ENCODE peak calls at places on chromosome 16, in six cellular contexts. L is H1, N is GM12878, B is GM23248, T is fibroblast of lung, G is SK-N-MC. O is an unnamed sample.

GRCh38 chr16:14095883-14096551 is 24.9 kb downstream of the MRTFB start:
- DNase-seq in L (no peak), N (no peak), B (no peak), T (no peak), G (no peak), O (no peak)

GRCh38 chr16:48102083-48103008 is 53.4 kb downstream of the ABCC12 start:
- DNase-seq in L (no peak), N (no peak), B (no peak), T (no peak), G (no peak), O (no peak)

GRCh38 chr16:46768809-46769208 is 20.7 kb upstream of the MYLK3 start:
- DNase-seq in L (no peak), N (no peak), B (no peak), T (no peak), G (no peak), O (no peak)

GRCh38 chr16:8644151-8644512 is 22.6 kb downstream of the METTL22 start:
- DNase-seq in L (no peak), N (no peak), B (no peak), T (no peak), G (no peak), O (no peak)

GRCh38 chr16:88561485-88562369 is 8.5 kb upstream of the ZC3H18 start:
- DNase-seq in L (peak), N (no peak), B (peak), T (peak), G (no peak), O (no peak)

GRCh38 chr16:76729525-76729924 is 452.3 kb downstream of the CNTNAP4 start:
- DNase-seq in L (no peak), N (no peak), B (no peak), T (peak), G (no peak), O (no peak)

GRCh38 chr16:5072334-5073278 is 963 bp downstream of the ALG1 start:
- DNase-seq in L (no peak), N (no peak), B (peak), T (no peak), G (no peak), O (no peak)

GRCh38 chr16:76683051-76683450 is 405.9 kb downstream of the CNTNAP4 start:
- DNase-seq in L (no peak), N (no peak), B (no peak), T (no peak), G (no peak), O (no peak)

GRCh38 chr16:58466396-58466795 is 33.5 kb upstream of the NDRG4 start:
- DNase-seq in L (no peak), N (no peak), B (no peak), T (no peak), G (no peak), O (no peak)

GRCh38 chr16:8571061-8571596 is 19.2 kb downstream of the TMEM114 start:
- DNase-seq in L (no peak), N (no peak), B (peak), T (peak), G (no peak), O (no peak)

GRCh38 chr16:85418978-85419491 is 194.1 kb upstream of the GSE1 start:
- DNase-seq in L (peak), N (no peak), B (no peak), T (no peak), G (no peak), O (no peak)

GRCh38 chr16:14465799-14466198 is 164.3 kb downstream of the PARN start:
- DNase-seq in L (no peak), N (no peak), B (no peak), T (no peak), G (no peak), O (no peak)

GRCh38 chr16:79798416-79799053 is 198.0 kb upstream of the MAF start:
- DNase-seq in L (no peak), N (no peak), B (no peak), T (no peak), G (no peak), O (no peak)

GRCh38 chr16:48218473-48218872 is 25.6 kb upstream of the LONP2 start:
- DNase-seq in L (no peak), N (no peak), B (no peak), T (no peak), G (no peak), O (no peak)

GRCh38 chr16:11677959-11678881 is 10.0 kb downstream of the SNN start:
- DNase-seq in L (no peak), N (peak), B (no peak), T (no peak), G (no peak), O (no peak)

GRCh38 chr16:87249425-87249824 is 67.8 kb downstream of the C16orf95 start:
- DNase-seq in L (no peak), N (no peak), B (no peak), T (no peak), G (no peak), O (no peak)

GRCh38 chr16:19583665-19584300 is 28.3 kb downstream of the VPS35L start:
- DNase-seq in L (no peak), N (no peak), B (peak), T (peak), G (no peak), O (peak)

GRCh38 chr16:72819345-72819744 is 228.6 kb downstream of the ZFHX3 start:
- DNase-seq in L (no peak), N (no peak), B (peak), T (peak), G (no peak), O (no peak)

GRCh38 chr16:31331807-31332301 is 23.1 kb upstream of the ITGAX start:
- DNase-seq in L (no peak), N (no peak), B (no peak), T (no peak), G (no peak), O (no peak)

GRCh38 chr16:15518412-15519351 is 84.3 kb downstream of the BMERB1 start:
- DNase-seq in L (no peak), N (no peak), B (peak), T (peak), G (no peak), O (no peak)

GRCh38 chr16:82675300-82675699 is 48.5 kb downstream of the CDH13 start:
- DNase-seq in L (no peak), N (no peak), B (no peak), T (no peak), G (no peak), O (no peak)

GRCh38 chr16:4481526-4481925 is 5.3 kb downstream of the HMOX2 start:
- DNase-seq in L (no peak), N (no peak), B (no peak), T (no peak), G (no peak), O (no peak)

GRCh38 chr16:81127051-81127450 is 30.9 kb upstream of the GCSH start:
- DNase-seq in L (no peak), N (no peak), B (peak), T (no peak), G (no peak), O (peak)

GRCh38 chr16:25633549-25633948 is 58.2 kb upstream of the HS3ST4 start:
- DNase-seq in L (no peak), N (no peak), B (peak), T (no peak), G (no peak), O (no peak)

GRCh38 chr16:78629173-78629572 is 529.7 kb downstream of the WWOX start:
- DNase-seq in L (no peak), N (no peak), B (no peak), T (peak), G (no peak), O (no peak)

GRCh38 chr16:89383095-89384003 is 107.0 kb downstream of the ANKRD11 start:
- DNase-seq in L (no peak), N (no peak), B (no peak), T (no peak), G (no peak), O (no peak)

GRCh38 chr16:25148568-25149215 is 37.1 kb downstream of the LCMT1 start:
- DNase-seq in L (no peak), N (no peak), B (no peak), T (no peak), G (no peak), O (no peak)

GRCh38 chr16:67277999-67278772 is 1.1 kb upstream of the PLEKHG4 start:
- DNase-seq in L (no peak), N (no peak), B (peak), T (peak), G (no peak), O (no peak)
- H3K9ac ChIP-seq in L (no peak), N (peak), B (peak), T (peak), G (no peak), O (peak)

GRCh38 chr16:84356591-84357116 is 11.7 kb upstream of the ATP2C2 start:
- DNase-seq in L (no peak), N (no peak), B (peak), T (no peak), G (no peak), O (no peak)

GRCh38 chr16:84356176-84356575 is 12.2 kb upstream of the ATP2C2 start:
- DNase-seq in L (no peak), N (no peak), B (no peak), T (no peak), G (no peak), O (no peak)

GRCh38 chr16:84358601-84359295 is 9.6 kb upstream of the ATP2C2 start:
- DNase-seq in L (no peak), N (no peak), B (no peak), T (no peak), G (no peak), O (no peak)

GRCh38 chr16:84355149-84355548 is 13.2 kb upstream of the ATP2C2 start:
- DNase-seq in L (no peak), N (no peak), B (no peak), T (no peak), G (no peak), O (no peak)

DNA sequence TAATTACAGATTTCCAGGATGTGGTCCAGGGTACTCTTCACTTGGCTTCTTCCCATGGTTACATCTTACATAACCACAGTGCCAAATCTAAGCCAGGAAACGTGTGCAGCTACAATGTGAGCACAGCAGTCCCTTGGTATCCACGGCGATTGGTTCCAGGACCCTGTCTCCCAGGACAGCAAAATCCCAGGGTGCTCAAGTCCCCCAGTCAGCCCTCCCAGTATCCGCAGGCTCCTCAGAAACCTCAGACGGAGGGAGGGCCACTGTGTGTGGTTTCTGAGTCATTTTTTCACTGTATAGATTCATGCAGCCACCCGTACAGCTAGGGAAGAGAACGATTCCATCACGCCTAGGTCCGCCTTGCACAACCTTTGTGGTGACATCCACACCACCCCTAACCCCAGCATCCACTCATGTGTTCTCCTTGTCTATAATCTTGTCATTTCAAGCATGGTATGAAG is 11.1 kb upstream of the ATP2C2 start:
- DNase-seq in L (no peak), N (no peak), B (peak), T (peak), G (no peak), O (no peak)
- H3K9ac ChIP-seq in L (no peak), N (no peak), B (no peak), T (no peak), G (no peak), O (no peak)

GRCh38 chr16:70416748-70417616 is 21.9 kb downstream of the ST3GAL2 start:
- DNase-seq in L (no peak), N (no peak), B (no peak), T (no peak), G (no peak), O (no peak)
- H3K9ac ChIP-seq in L (no peak), N (peak), B (no peak), T (no peak), G (no peak), O (no peak)

GRCh38 chr16:307691-308312 is 24.8 kb downstream of the PDIA2 start:
- DNase-seq in L (no peak), N (no peak), B (no peak), T (no peak), G (no peak), O (no peak)
- H3K9ac ChIP-seq in L (no peak), N (no peak), B (no peak), T (no peak), G (no peak), O (no peak)

DNA sequence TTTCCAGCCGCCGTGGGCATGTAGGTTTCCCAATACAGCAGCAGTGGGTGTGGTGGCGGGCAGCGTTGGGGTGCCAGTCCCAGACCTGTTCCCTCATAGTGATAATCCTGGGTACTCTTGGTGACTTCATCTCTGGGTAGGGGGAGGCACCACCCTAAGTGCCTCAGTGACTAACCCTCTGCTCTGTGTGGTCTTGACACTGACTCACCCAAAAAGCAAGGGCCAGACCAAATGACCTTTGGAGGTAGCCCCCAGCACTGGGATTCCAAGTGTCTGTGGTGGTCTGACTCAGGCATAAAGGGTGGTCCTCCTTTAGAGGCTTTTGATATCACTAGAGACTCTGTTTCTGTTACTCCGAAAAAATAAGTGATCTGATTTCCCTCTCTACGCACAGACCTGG is 908 bp downstream of the CALB2 start:
- DNase-seq in L (no peak), N (no peak), B (peak), T (no peak), G (no peak), O (no peak)
- H3K9ac ChIP-seq in L (no peak), N (no peak), B (no peak), T (no peak), G (no peak), O (no peak)

GRCh38 chr16:50497592-50497991 is 50.6 kb upstream of the NKD1 start:
- DNase-seq in L (no peak), N (no peak), B (peak), T (no peak), G (no peak), O (no peak)

GRCh38 chr16:50498756-50499155 is 49.4 kb upstream of the NKD1 start:
- DNase-seq in L (no peak), N (no peak), B (peak), T (no peak), G (no peak), O (no peak)

GRCh38 chr16:50494501-50495491 is 53.4 kb upstream of the NKD1 start:
- DNase-seq in L (no peak), N (no peak), B (no peak), T (no peak), G (no peak), O (no peak)

GRCh38 chr16:50495673-50496072 is 52.5 kb upstream of the NKD1 start:
- DNase-seq in L (no peak), N (no peak), B (no peak), T (no peak), G (no peak), O (no peak)

DNA sequence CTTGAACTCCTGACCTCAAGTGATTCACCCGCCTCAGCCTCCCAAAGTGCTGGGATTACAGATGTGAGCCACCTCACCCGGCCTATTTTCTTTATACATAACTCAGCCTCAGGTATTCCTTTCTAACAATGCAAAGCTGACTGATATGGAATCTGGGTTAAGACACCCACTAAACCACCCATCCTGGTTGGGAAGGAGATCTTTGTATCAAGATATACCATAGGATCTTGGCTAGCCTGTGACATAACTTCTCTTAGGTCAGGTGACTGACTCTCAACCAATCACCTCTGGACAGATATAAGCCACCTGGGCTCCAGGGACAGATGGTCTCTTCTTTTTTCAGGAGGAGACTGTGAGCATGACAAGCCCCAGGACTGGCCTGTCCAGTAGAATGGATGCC is 51.2 kb upstream of the NKD1 start:
- DNase-seq in L (no peak), N (no peak), B (peak), T (no peak), G (no peak), O (no peak)
- H3K9ac ChIP-seq in L (no peak), N (no peak), B (no peak), T (no peak), G (no peak), O (no peak)

GRCh38 chr16:70160388-70160787 is 13.2 kb upstream of the CLEC18C start:
- DNase-seq in L (no peak), N (no peak), B (no peak), T (no peak), G (no peak), O (no peak)

GRCh38 chr16:70162041-70162451 is 11.5 kb upstream of the CLEC18C start:
- DNase-seq in L (no peak), N (no peak), B (peak), T (peak), G (no peak), O (no peak)

GRCh38 chr16:70160821-70161220 is 12.8 kb upstream of the CLEC18C start:
- DNase-seq in L (no peak), N (no peak), B (no peak), T (no peak), G (no peak), O (no peak)

GRCh38 chr16:70161350-70161749 is 12.2 kb upstream of the CLEC18C start:
- DNase-seq in L (no peak), N (no peak), B (no peak), T (no peak), G (no peak), O (no peak)

GRCh38 chr16:70163596-70163995 is 10.0 kb upstream of the CLEC18C start:
- DNase-seq in L (no peak), N (no peak), B (no peak), T (no peak), G (no peak), O (no peak)
- H3K9ac ChIP-seq in L (peak), N (no peak), B (no peak), T (no peak), G (no peak), O (no peak)

GRCh38 chr16:49440156-49441065 is 66.8 kb downstream of the C16orf78 start:
- DNase-seq in L (no peak), N (no peak), B (no peak), T (no peak), G (no peak), O (no peak)
- H3K9ac ChIP-seq in L (no peak), N (no peak), B (no peak), T (no peak), G (no peak), O (no peak)